ENCODE peak calls at places on chromosomes 6 and 20, in six cellular contexts. P, B, E, Z, J and D are unnamed samples.

GRCh38 chr20:62472343-62473199 is 3.2 kb downstream of the GATA5 start:
- DNase-seq in P (no peak), B (no peak), E (no peak), Z (no peak), J (peak), D (no peak)

GRCh38 chr6:51260003-51260402 is 441.3 kb downstream of the TFAP2B start:
- DNase-seq in P (no peak), B (no peak), E (no peak), Z (no peak), J (no peak), D (no peak)

GRCh38 chr6:163206196-163206595 is 208.3 kb upstream of the QKI start:
- DNase-seq in P (no peak), B (no peak), E (no peak), Z (no peak), J (no peak), D (no peak)

GRCh38 chr20:431012-431904 is 23.2 kb downstream of the RBCK1 start:
- DNase-seq in P (peak), B (peak), E (peak), Z (peak), J (peak), D (peak)

GRCh38 chr6:91376686-91377085 is 789.8 kb upstream of the MAP3K7 start:
- DNase-seq in P (no peak), B (no peak), E (no peak), Z (no peak), J (no peak), D (peak)

GRCh38 chr6:143271024-143271423 is 179.5 kb downstream of the ADAT2 start:
- DNase-seq in P (no peak), B (no peak), E (peak), Z (peak), J (no peak), D (no peak)

GRCh38 chr20:47397652-47398301 is 41.3 kb upstream of the ZMYND8 start:
- DNase-seq in P (no peak), B (no peak), E (no peak), Z (no peak), J (no peak), D (no peak)

GRCh38 chr20:56204206-56204605 is 44.3 kb upstream of the MC3R start:
- DNase-seq in P (no peak), B (no peak), E (no peak), Z (no peak), J (no peak), D (no peak)

GRCh38 chr6:20211941-20212391 is 303 bp downstream of the MBOAT1 start:
- DNase-seq in P (peak), B (no peak), E (no peak), Z (peak), J (no peak), D (no peak)

GRCh38 chr20:6277661-6278060 is 154.8 kb upstream of the FERMT1 start:
- DNase-seq in P (no peak), B (no peak), E (no peak), Z (no peak), J (no peak), D (no peak)

GRCh38 chr6:135673671-135674309 is 176.2 kb upstream of the AHI1 start:
- DNase-seq in P (no peak), B (no peak), E (no peak), Z (no peak), J (no peak), D (no peak)

GRCh38 chr6:33733294-33734007 is 13.3 kb downstream of the IP6K3 start:
- DNase-seq in P (no peak), B (no peak), E (no peak), Z (no peak), J (no peak), D (no peak)

GRCh38 chr6:33732385-33732784 is 14.3 kb downstream of the IP6K3 start:
- DNase-seq in P (no peak), B (no peak), E (no peak), Z (no peak), J (no peak), D (no peak)

GRCh38 chr6:33737267-33738026 is 9.3 kb downstream of the IP6K3 start:
- DNase-seq in P (no peak), B (no peak), E (no peak), Z (no peak), J (no peak), D (no peak)

GRCh38 chr6:33732819-33733218 is 13.9 kb downstream of the IP6K3 start:
- DNase-seq in P (no peak), B (no peak), E (no peak), Z (no peak), J (no peak), D (no peak)

DNA sequence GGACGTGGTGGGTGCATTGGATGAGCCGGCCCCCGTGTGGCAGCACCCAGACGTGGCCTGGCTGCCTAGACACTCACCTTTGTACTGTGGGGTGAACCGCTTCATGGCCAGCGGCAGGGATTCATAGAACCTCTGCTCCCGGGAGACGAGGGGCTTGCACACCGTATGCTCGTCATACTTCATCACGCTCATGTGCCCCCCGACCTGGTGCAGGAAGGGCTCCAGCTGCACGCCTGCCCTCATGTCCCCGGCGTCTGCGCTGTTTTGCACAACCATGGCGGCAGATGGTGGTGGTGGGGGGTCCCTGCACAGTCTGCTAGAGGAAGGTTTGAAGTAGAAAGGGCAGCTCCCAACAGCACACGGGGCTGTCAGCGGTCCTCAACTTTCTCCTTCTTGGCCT is 11.5 kb downstream of the IP6K3 start:
- DNase-seq in P (no peak), B (no peak), E (no peak), Z (no peak), J (no peak), D (no peak)
- TF ChIP-seq CTCF in P (no peak), B (no peak), E (no peak), Z (no peak), J (no peak), D (no peak)

DNA sequence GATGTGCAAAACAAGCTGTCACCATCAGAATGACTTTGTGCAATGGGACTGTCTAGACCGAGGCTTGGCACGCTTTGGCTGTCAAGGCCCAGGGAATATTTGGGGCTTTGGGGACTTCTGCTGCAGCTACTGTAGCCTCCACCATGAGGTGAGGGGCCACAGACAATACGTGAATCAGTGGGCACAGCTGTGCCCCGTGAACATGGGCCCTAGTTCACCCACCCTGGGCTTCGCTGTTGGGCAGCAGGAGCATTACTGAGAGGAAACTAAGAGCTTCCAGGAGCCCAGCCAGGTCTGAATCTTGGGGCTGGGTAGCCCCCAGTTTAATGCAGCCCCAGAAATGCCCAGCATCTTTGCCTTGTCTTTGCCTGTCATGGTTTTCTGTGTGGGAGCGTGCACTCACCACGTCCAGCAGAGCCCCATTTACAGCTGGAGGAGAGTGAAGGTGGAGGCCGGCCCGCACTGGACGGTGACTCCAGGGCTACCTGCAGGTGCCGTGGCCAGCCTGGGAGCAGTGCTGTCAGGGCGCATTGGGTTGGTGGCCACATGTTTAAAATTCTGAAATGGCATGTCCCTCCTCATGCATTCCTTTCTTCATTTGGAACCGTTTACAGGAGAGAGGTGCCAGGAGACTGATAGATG is 34.7 kb downstream of the DUSP22 start:
- DNase-seq in P (no peak), B (no peak), E (no peak), Z (no peak), J (peak), D (no peak)
- H3K4me3 ChIP-seq in P (no peak), B (peak), E (no peak), Z (no peak), J (no peak), D (no peak)

GRCh38 chr6:165049362-165049761 is 260.0 kb downstream of the C6orf118 start:
- DNase-seq in P (no peak), B (peak), E (no peak), Z (peak), J (no peak), D (peak)
- TF ChIP-seq CTCF in P (no peak), B (peak), E (peak), Z (peak), J (peak), D (peak)

GRCh38 chr6:106124437-106125423 is 38.6 kb downstream of the PRDM1 start:
- DNase-seq in P (no peak), B (no peak), E (no peak), Z (no peak), J (no peak), D (no peak)
- H3K4me3 ChIP-seq in P (no peak), B (no peak), E (no peak), Z (no peak), J (no peak), D (no peak)

GRCh38 chr6:114108119-114109002 is 137.4 kb upstream of the HDAC2 start:
- DNase-seq in P (peak), B (peak), E (peak), Z (peak), J (peak), D (peak)
- TF ChIP-seq CTCF in P (no peak), B (peak), E (peak), Z (peak), J (peak), D (peak)

GRCh38 chr20:25038591-25039015 is 19.3 kb downstream of the ACSS1 start:
- DNase-seq in P (no peak), B (no peak), E (no peak), Z (no peak), J (no peak), D (no peak)

GRCh38 chr20:25040438-25040831 is 17.5 kb downstream of the ACSS1 start:
- DNase-seq in P (no peak), B (no peak), E (peak), Z (peak), J (no peak), D (peak)

GRCh38 chr20:25038103-25038410 is 19.9 kb downstream of the ACSS1 start:
- DNase-seq in P (no peak), B (no peak), E (no peak), Z (no peak), J (no peak), D (no peak)

GRCh38 chr20:25041813-25042530 is 16.0 kb downstream of the ACSS1 start:
- DNase-seq in P (no peak), B (no peak), E (no peak), Z (no peak), J (peak), D (no peak)

GRCh38 chr20:25039697-25040437 is 18.1 kb downstream of the ACSS1 start:
- DNase-seq in P (no peak), B (no peak), E (peak), Z (peak), J (peak), D (peak)
- H3K4me3 ChIP-seq in P (no peak), B (no peak), E (no peak), Z (no peak), J (no peak), D (peak)

DNA sequence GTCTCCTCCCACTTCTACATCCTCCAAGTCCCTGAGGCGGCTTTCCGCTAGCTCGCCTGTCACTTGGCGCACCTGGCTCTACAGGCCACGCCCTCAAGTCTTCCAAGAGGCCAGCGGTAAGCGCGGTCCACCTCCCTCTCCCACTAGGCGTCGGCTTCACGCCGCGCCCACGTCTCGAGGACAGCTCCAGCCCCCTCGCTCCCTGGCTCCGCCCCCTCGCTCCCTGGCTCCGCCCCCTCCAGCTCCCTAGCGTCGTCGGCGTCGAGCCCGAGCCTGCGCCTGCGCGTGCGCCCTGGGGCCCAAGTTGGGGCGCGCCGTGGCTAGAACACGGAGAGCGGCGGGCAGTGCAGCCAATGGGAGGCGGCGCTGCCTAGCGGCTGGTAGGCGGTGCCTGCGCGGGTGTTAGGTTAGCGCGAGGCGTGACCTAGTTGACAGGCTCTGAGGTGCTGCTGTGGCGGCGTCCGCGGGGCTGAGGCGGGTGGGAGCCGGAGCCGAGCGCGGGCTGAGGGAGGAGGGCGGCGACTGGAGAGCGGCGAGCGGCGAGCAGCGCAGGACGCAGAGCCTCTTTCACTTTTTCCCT is at the start of gene MACROD2:
- DNase-seq in P (peak), B (no peak), E (no peak), Z (peak), J (peak), D (peak)
- TF ChIP-seq CTCF in P (no peak), B (no peak), E (no peak), Z (peak), J (peak), D (no peak)